ENCODE peak calls at places on chromosomes 1 and 21, in ten cellular contexts. B, C, F, G, R, N, O, U, D and I are unnamed samples.

GRCh38 chr1:66399888-66400529 is 133.9 kb upstream of the SGIP1 start:
- DNase-seq in C (peak; percentile 42), R (no peak), G (no peak), F (no peak), O (no peak), B (no peak), N (no peak), U (no peak), D (no peak), I (no peak)

GRCh38 chr1:30267046-30267445 is 456.3 kb downstream of the MATN1 start:
- DNase-seq in D (no peak), F (no peak), U (no peak), O (no peak), B (no peak), N (no peak), G (no peak), R (no peak), C (no peak), I (no peak)

GRCh38 chr1:227893696-227894305 is 53.9 kb downstream of the WNT9A start:
- DNase-seq in G (no peak), U (no peak), F (no peak), B (no peak), O (no peak), C (no peak), N (no peak), R (no peak), D (no peak), I (no peak)

GRCh38 chr21:45365608-45366241 is 39.2 kb upstream of the COL18A1 start:
- DNase-seq in G (no peak), O (peak; percentile 89), N (no peak), C (peak; percentile 77), B (peak; percentile 52), U (no peak), F (no peak), R (no peak), D (peak; percentile 20), I (peak; percentile 71)

GRCh38 chr1:158101455-158101854 is 79.2 kb upstream of the CD1D start:
- DNase-seq in G (no peak), F (no peak), C (no peak), N (no peak), O (no peak), D (no peak), U (no peak), R (no peak), B (no peak), I (no peak)

GRCh38 chr1:235648954-235649721 is 446 bp downstream of the GNG4 start:
- DNase-seq in R (peak; percentile 64), B (no peak), F (peak; percentile 61), O (peak; percentile 61), C (peak; percentile 60), U (peak; percentile 57), D (no peak), N (no peak), G (peak; percentile 26), I (peak; percentile 53)

GRCh38 chr1:67190942-67191341 is 24.7 kb downstream of the IL23R start:
- DNase-seq in G (no peak), C (no peak), B (no peak), F (no peak), O (no peak), R (no peak), N (no peak), D (no peak), U (no peak), I (no peak)

GRCh38 chr1:221263831-221264767 is 384.9 kb downstream of the HLX start:
- DNase-seq in G (no peak), U (peak; percentile 1), R (peak; percentile 48), D (peak; percentile 56), F (peak; percentile 63), N (peak; percentile 92), O (peak; percentile 68), B (peak; percentile 68), C (peak; percentile 95), I (peak; percentile 96)

GRCh38 chr1:200888349-200888838 is 6.3 kb upstream of the INAVA start:
- DNase-seq in G (no peak), B (peak; percentile 74), R (no peak), D (no peak), U (peak; percentile 52), N (no peak), C (no peak), O (peak; percentile 89), F (no peak), I (peak; percentile 24)

GRCh38 chr1:103284270-103284669 is 175.9 kb upstream of the COL11A1 start:
- DNase-seq in N (peak; percentile 84), O (no peak), F (no peak), G (no peak), B (no peak), R (no peak), U (no peak), C (peak; percentile 25), D (no peak), I (peak; percentile 93)

GRCh38 chr1:44031051-44031899 is at the start of gene SLC6A9:
- DNase-seq in B (peak; percentile 82), O (peak; percentile 24), U (peak; percentile 34), C (peak; percentile 80), G (peak; percentile 29), N (peak; percentile 85), R (no peak), F (peak; percentile 39), D (peak; percentile 70), I (no peak)

GRCh38 chr1:119544165-119544762 is 37.3 kb downstream of the HSD3B1 start:
- DNase-seq in B (no peak), D (no peak), N (no peak), O (peak; percentile 34), F (peak; percentile 37), C (peak; percentile 7), U (no peak), R (no peak), G (no peak), I (no peak)

GRCh38 chr1:26531651-26532131 is 2.1 kb downstream of the RPS6KA1 start:
- DNase-seq in C (no peak), D (no peak), U (no peak), O (peak; percentile 67), B (peak; percentile 67), G (no peak), F (no peak), N (no peak), R (peak; percentile 5), I (no peak)

GRCh38 chr1:10694274-10694632 is 102.2 kb downstream of the CASZ1 start:
- DNase-seq in B (peak; percentile 77), R (no peak), N (no peak), F (no peak), G (no peak), C (peak; percentile 14), D (no peak), U (no peak), O (no peak), I (no peak)

GRCh38 chr1:221878134-221878533 is 136.2 kb upstream of the DUSP10 start:
- DNase-seq in D (no peak), G (no peak), F (no peak), U (no peak), O (peak; percentile 20), C (no peak), B (no peak), R (no peak), N (no peak), I (no peak)

GRCh38 chr1:64183985-64184440 is 19.4 kb upstream of the UBE2U start:
- DNase-seq in U (no peak), D (no peak), N (peak; percentile 47), R (peak; percentile 37), B (no peak), O (peak; percentile 45), F (no peak), C (peak; percentile 86), G (no peak), I (peak; percentile 50)

GRCh38 chr1:198628064-198628455 is 10.8 kb upstream of the PTPRC start:
- DNase-seq in U (no peak), B (no peak), C (peak; percentile 7), O (no peak), G (no peak), N (no peak), F (no peak), D (no peak), R (no peak), I (no peak)

GRCh38 chr1:219990782-219991510 is 55.4 kb downstream of the EPRS1 start:
- DNase-seq in N (peak; percentile 23), U (no peak), C (peak; percentile 59), G (no peak), D (no peak), B (no peak), F (no peak), O (peak; percentile 32), R (peak; percentile 21), I (peak; percentile 55)

GRCh38 chr1:109264379-109264755 is 15.0 kb downstream of the CELSR2 start:
- DNase-seq in U (no peak), O (no peak), F (no peak), N (no peak), B (no peak), R (no peak), C (no peak), D (no peak), G (no peak), I (no peak)

GRCh38 chr1:7506677-7507619 is 264.1 kb upstream of the VAMP3 start:
- DNase-seq in B (no peak), U (no peak), D (no peak), N (no peak), R (no peak), C (no peak), F (no peak), O (no peak), G (no peak), I (no peak)

GRCh38 chr1:54971317-54971791 is 9.1 kb upstream of the TMEM61 start:
- DNase-seq in D (no peak), U (no peak), G (no peak), R (no peak), N (no peak), B (no peak), C (peak; percentile 38), O (peak; percentile 87), F (no peak), I (peak; percentile 60)

GRCh38 chr1:226519135-226519534 is 29.4 kb upstream of the STUM start:
- DNase-seq in O (no peak), N (no peak), F (no peak), G (no peak), C (no peak), U (no peak), D (no peak), R (no peak), B (no peak), I (no peak)

GRCh38 chr1:58848818-58849411 is 65.1 kb upstream of the JUN start:
- DNase-seq in R (no peak), G (no peak), B (no peak), N (peak; percentile 93), F (no peak), D (peak; percentile 91), C (peak; percentile 99), O (peak; percentile 100), U (no peak), I (peak; percentile 98)

GRCh38 chr21:46118305-46118870 is 20.5 kb downstream of the COL6A2 start:
- DNase-seq in B (peak; percentile 53), C (no peak), F (no peak), D (no peak), R (no peak), U (no peak), O (no peak), N (no peak), G (peak; percentile 7), I (no peak)

GRCh38 chr1:1599030-1599916 is 662 bp downstream of the FNDC10 start:
- DNase-seq in F (peak; percentile 67), B (no peak), D (no peak), O (peak; percentile 35), U (peak; percentile 37), G (no peak), R (no peak), N (no peak), C (peak; percentile 28), I (no peak)

GRCh38 chr1:9425859-9426258 is 113.4 kb upstream of the SLC25A33 start:
- DNase-seq in R (no peak), C (no peak), U (peak; percentile 11), B (no peak), G (no peak), D (no peak), O (no peak), N (no peak), F (no peak), I (no peak)

GRCh38 chr1:61496501-61496900 is 228.4 kb downstream of the TM2D1 start:
- DNase-seq in N (peak; percentile 68), R (no peak), G (no peak), F (no peak), C (peak; percentile 46), D (no peak), O (no peak), B (no peak), U (no peak), I (no peak)

GRCh38 chr1:196115641-196116040 is 492.6 kb downstream of the KCNT2 start:
- DNase-seq in O (peak; percentile 69), G (no peak), U (no peak), R (no peak), N (peak; percentile 20), D (peak; percentile 29), F (no peak), C (peak; percentile 49), B (no peak), I (peak; percentile 80)